ENCODE peak calls at places on chromosomes 11 and 22, in eight cellular contexts. S is endothelial cell of umbilical vein; L is T-cell; K is lung microvascular endothelial cell; A is fibroblast of mammary gland; T is NK-92 treated with Interleukin-12 subunit alpha and Interleukin-12 subunit beta, amount 100 ng/mL, for 24 hours; B is stimulated activated CD8-positive, alpha-beta memory T cell treated with anti-CD3 and anti-CD28 coated beads, Interleukin-12 subunit alpha, Interleukin-12 subunit beta, amount 100 ng/mL, for 4 hours; U is NCI-H82. G is an unnamed sample.

GRCh38 chr11:74092425-74092824 is 78.4 kb downstream of the C2CD3 start:
- DNase-seq in S (no peak), L (no peak), K (no peak), A (no peak), T (no peak), B (no peak), U (no peak), G (no peak)

GRCh38 chr11:103652013-103652412 is 384.4 kb upstream of the DDI1 start:
- DNase-seq in S (peak; percentile 46), L (no peak), K (no peak), A (peak; percentile 73), T (no peak), B (no peak), U (peak; percentile 34), G (peak; percentile 17)

GRCh38 chr11:103091441-103091809 is 535 bp downstream of the DCUN1D5 start:
- DNase-seq in S (peak; percentile 34), L (peak; percentile 25), K (peak; percentile 56), A (peak; percentile 40), T (no peak), B (peak; percentile 38), U (peak; percentile 71), G (no peak)

GRCh38 chr11:14118047-14118446 is 155.5 kb downstream of the SPON1 start:
- DNase-seq in S (no peak), L (no peak), K (no peak), A (no peak), T (no peak), B (no peak), U (no peak), G (no peak)

GRCh38 chr11:83410605-83411565 is 124.7 kb upstream of the CCDC90B start:
- DNase-seq in S (no peak), L (no peak), K (no peak), A (no peak), T (no peak), B (no peak), U (no peak), G (no peak)

GRCh38 chr11:58927393-58928081 is 11.8 kb upstream of the GLYATL1 start:
- DNase-seq in S (no peak), L (peak; percentile 4), K (no peak), A (no peak), T (no peak), B (no peak), U (peak; percentile 96), G (no peak)

GRCh38 chr11:64477675-64478074 is 113.3 kb upstream of the SLC22A12 start:
- DNase-seq in S (no peak), L (no peak), K (no peak), A (no peak), T (no peak), B (no peak), U (no peak), G (no peak)

GRCh38 chr11:11279956-11280689 is 72.9 kb downstream of the CSNK2A3 start:
- DNase-seq in S (peak; percentile 36), L (no peak), K (peak; percentile 50), A (no peak), T (no peak), B (no peak), U (no peak), G (no peak)

GRCh38 chr11:46315783-46316563 is 31.3 kb upstream of the DGKZ start:
- DNase-seq in S (no peak), L (no peak), K (no peak), A (no peak), T (no peak), B (no peak), U (no peak), G (no peak)

GRCh38 chr22:50739279-50739691 is 1.3 kb downstream of the ACR start:
- DNase-seq in S (no peak), L (no peak), K (no peak), A (no peak), T (no peak), B (no peak), U (no peak), G (no peak)

GRCh38 chr22:36702832-36703210 is 731 bp downstream of the CACNG2 start:
- DNase-seq in S (no peak), L (no peak), K (no peak), A (no peak), T (no peak), B (no peak), U (peak; percentile 45), G (no peak)

GRCh38 chr22:17802411-17802810 is 28.1 kb upstream of the BID start:
- DNase-seq in S (no peak), L (no peak), K (no peak), A (no peak), T (no peak), B (no peak), U (no peak), G (no peak)

GRCh38 chr11:35257287-35257686 is 118.3 kb downstream of the CD44 start:
- DNase-seq in S (no peak), L (no peak), K (no peak), A (no peak), T (no peak), B (no peak), U (no peak), G (no peak)